ENCODE peak calls at places on chromosome 2, in ten cellular contexts. L is transverse colon, E is HCT116, D is HL-60, N is GM12892, C is Panc1, A is endothelial cell of umbilical vein, K is GM23338, J is suprapubic skin, Y is HepG2. V is an unnamed sample.

GRCh38 chr2:158725496-158725895 is 69.6 kb upstream of the DAPL1 start:
- DNase-seq in L (no peak), E (no peak), D (no peak), N (no peak), C (no peak), A (no peak), K (peak; percentile 15), J (no peak), Y (no peak), V (no peak)

GRCh38 chr2:27408601-27409320 is 630 bp downstream of the PPM1G start:
- DNase-seq in L (peak; percentile 27), E (no peak), D (no peak), N (peak; percentile 29), C (no peak), A (peak; percentile 12), K (peak; percentile 66), J (no peak), Y (no peak), V (no peak)

GRCh38 chr2:209637293-209637692 is 134.3 kb upstream of the UNC80 start:
- DNase-seq in L (no peak), E (no peak), D (no peak), N (no peak), C (no peak), A (no peak), K (no peak), J (no peak), Y (no peak), V (no peak)

GRCh38 chr2:156294945-156295580 is 37.5 kb downstream of the NR4A2 start:
- DNase-seq in L (no peak), E (no peak), D (no peak), N (no peak), C (no peak), A (no peak), K (no peak), J (no peak), Y (no peak), V (no peak)

GRCh38 chr2:853203-853870 is 97.3 kb upstream of the SNTG2 start:
- DNase-seq in L (no peak), E (no peak), D (no peak), N (no peak), C (no peak), A (no peak), K (no peak), J (no peak), Y (no peak), V (no peak)

GRCh38 chr2:239870863-239871262 is 154.3 kb downstream of the NDUFA10 start:
- DNase-seq in L (no peak), E (no peak), D (no peak), N (no peak), C (no peak), A (no peak), K (no peak), J (no peak), Y (no peak), V (no peak)

GRCh38 chr2:149033716-149034115 is 4.8 kb upstream of the LYPD6B start:
- DNase-seq in L (peak; percentile 21), E (no peak), D (no peak), N (no peak), C (no peak), A (no peak), K (peak; percentile 27), J (no peak), Y (no peak), V (no peak)

GRCh38 chr2:206462240-206462854 is 19.0 kb downstream of the ADAM23 start:
- DNase-seq in L (no peak), E (no peak), D (no peak), N (no peak), C (no peak), A (no peak), K (peak; percentile 71), J (no peak), Y (no peak), V (no peak)

GRCh38 chr2:203683932-203684556 is 22.4 kb upstream of the CD28 start:
- DNase-seq in L (no peak), E (no peak), D (no peak), N (no peak), C (no peak), A (peak; percentile 90), K (no peak), J (no peak), Y (peak; percentile 71), V (peak; percentile 18)

GRCh38 chr2:39379643-39380524 is 57.2 kb downstream of the MAP4K3 start:
- DNase-seq in L (no peak), E (peak; percentile 12), D (peak; percentile 21), N (no peak), C (peak; percentile 60), A (peak; percentile 69), K (peak; percentile 52), J (no peak), Y (peak; percentile 59), V (no peak)

GRCh38 chr2:105796131-105796638 is 51.5 kb downstream of the NCK2 start:
- DNase-seq in L (no peak), E (no peak), D (peak; percentile 84), N (no peak), C (no peak), A (no peak), K (no peak), J (no peak), Y (no peak), V (no peak)

GRCh38 chr2:232611559-232612218 is 21.7 kb upstream of the EFHD1 start:
- DNase-seq in L (peak; percentile 66), E (no peak), D (no peak), N (peak; percentile 52), C (peak; percentile 30), A (peak; percentile 19), K (peak; percentile 80), J (no peak), Y (peak; percentile 61), V (peak; percentile 52)
- TF ChIP-seq POLR2AphosphoS5 in L (no peak), E (no peak), D (no peak), N (no peak), C (peak; percentile 64), A (no peak), K (no peak), J (no peak), Y (no peak), V (no peak)

GRCh38 chr2:24625728-24626484 is 134.9 kb downstream of the NCOA1 start:
- DNase-seq in L (no peak), E (no peak), D (no peak), N (no peak), C (no peak), A (no peak), K (no peak), J (no peak), Y (no peak), V (no peak)
- TF ChIP-seq POLR2AphosphoS5 in L (no peak), E (no peak), D (no peak), N (no peak), C (no peak), A (no peak), K (no peak), J (no peak), Y (no peak), V (no peak)

GRCh38 chr2:60096556-60096955 is 456.9 kb downstream of the BCL11A start:
- DNase-seq in L (no peak), E (no peak), D (no peak), N (no peak), C (no peak), A (no peak), K (no peak), J (no peak), Y (no peak), V (no peak)

GRCh38 chr2:60091884-60092283 is 461.6 kb downstream of the BCL11A start:
- DNase-seq in L (peak; percentile 81), E (no peak), D (no peak), N (no peak), C (no peak), A (no peak), K (no peak), J (no peak), Y (peak; percentile 48), V (no peak)

GRCh38 chr2:60092781-60093180 is 460.7 kb downstream of the BCL11A start:
- DNase-seq in L (no peak), E (no peak), D (no peak), N (no peak), C (no peak), A (no peak), K (no peak), J (no peak), Y (no peak), V (no peak)

GRCh38 chr2:60097298-60097697 is 456.2 kb downstream of the BCL11A start:
- DNase-seq in L (no peak), E (no peak), D (no peak), N (no peak), C (no peak), A (no peak), K (no peak), J (no peak), Y (no peak), V (no peak)

GRCh38 chr2:60094450-60094929 is 459.0 kb downstream of the BCL11A start:
- DNase-seq in L (peak; percentile 25), E (no peak), D (no peak), N (no peak), C (no peak), A (no peak), K (peak; percentile 35), J (no peak), Y (peak; percentile 92), V (no peak)
- TF ChIP-seq POLR2AphosphoS5 in L (peak; percentile 59), E (no peak), D (no peak), N (no peak), C (no peak), A (no peak), K (no peak), J (no peak), Y (no peak), V (no peak)

GRCh38 chr2:165796129-165796528 is 2.1 kb upstream of the GALNT3 start:
- DNase-seq in L (no peak), E (no peak), D (no peak), N (no peak), C (no peak), A (no peak), K (no peak), J (no peak), Y (no peak), V (no peak)

GRCh38 chr2:165793161-165793778 is 777 bp downstream of the GALNT3 start:
- DNase-seq in L (peak; percentile 56), E (peak; percentile 13), D (no peak), N (no peak), C (no peak), A (no peak), K (peak; percentile 40), J (peak; percentile 74), Y (no peak), V (peak; percentile 6)

GRCh38 chr2:165793779-165794519 is at the start of gene GALNT3:
- DNase-seq in L (peak; percentile 94), E (peak; percentile 64), D (no peak), N (peak; percentile 27), C (no peak), A (no peak), K (peak; percentile 96), J (peak; percentile 85), Y (no peak), V (peak; percentile 22)

GRCh38 chr2:165795011-165795410 is 964 bp upstream of the GALNT3 start:
- DNase-seq in L (peak; percentile 17), E (no peak), D (no peak), N (no peak), C (no peak), A (no peak), K (no peak), J (no peak), Y (no peak), V (no peak)

DNA sequence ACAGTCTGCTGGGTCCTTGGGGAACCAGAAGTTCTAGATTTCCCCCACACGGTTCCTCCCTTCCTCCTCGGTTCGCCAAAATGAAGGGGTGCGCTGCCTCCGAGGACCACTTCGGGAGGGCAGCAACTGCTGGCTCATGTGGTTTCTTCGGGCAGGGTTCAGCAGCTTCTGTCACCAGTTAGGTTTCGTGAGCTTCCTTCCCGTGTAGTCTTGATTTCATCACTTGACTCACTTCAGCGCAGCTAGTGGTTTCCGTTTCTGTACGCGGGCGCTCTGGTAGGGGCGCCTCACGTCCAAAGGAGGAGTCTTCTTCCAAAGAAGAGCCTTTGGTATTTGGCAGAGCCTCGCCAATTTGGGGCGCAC is 454 bp upstream of the GALNT3 start:
- DNase-seq in L (peak; percentile 69), E (peak; percentile 6), D (peak; percentile 81), N (peak; percentile 44), C (no peak), A (no peak), K (peak; percentile 71), J (no peak), Y (no peak), V (peak; percentile 41)
- TF ChIP-seq POLR2AphosphoS5 in L (no peak), E (no peak), D (peak; percentile 90), N (no peak), C (no peak), A (no peak), K (no peak), J (no peak), Y (no peak), V (no peak)

V was measured in GM12891.